ENCODE peak calls at places on chromosomes 5 and 9, in eight cellular contexts. B is lower leg skin, V is nephron progenitor cell, K is GM13976, M is astrocyte, F is fibroblast of villous mesenchyme, L is RWPE1, W is A549. J is an unnamed sample.

GRCh38 chr5:91417219-91417618 is 34.1 kb upstream of the ARRDC3 start:
- DNase-seq in B (no peak), L (no peak), W (no peak), M (no peak), F (peak), V (no peak), K (no peak), J (no peak)

GRCh38 chr5:83220331-83220730 is 143.0 kb downstream of the XRCC4 start:
- DNase-seq in M (no peak), B (no peak), W (no peak), L (no peak), K (no peak), V (no peak), F (no peak), J (no peak)

GRCh38 chr5:74256947-74257573 is 383.5 kb downstream of the ENC1 start:
- DNase-seq in M (no peak), K (no peak), L (no peak), V (peak), F (no peak), W (no peak), B (no peak), J (no peak)

GRCh38 chr5:139100825-139101224 is 97.3 kb downstream of the SIL1 start:
- DNase-seq in B (peak), V (no peak), F (peak), L (peak), M (peak), W (no peak), K (no peak), J (peak)

GRCh38 chr9:114139061-114139460 is 16.3 kb upstream of the COL27A1 start:
- DNase-seq in F (peak), K (no peak), L (no peak), W (no peak), V (no peak), M (no peak), B (no peak), J (no peak)

GRCh38 chr9:27165670-27166069 is 56.6 kb downstream of the TEK start:
- DNase-seq in F (no peak), V (no peak), L (no peak), K (no peak), W (no peak), B (no peak), M (no peak), J (no peak)

GRCh38 chr5:138900281-138900965 is 25.3 kb upstream of the LRRTM2 start:
- DNase-seq in K (no peak), F (peak), L (peak), M (peak), B (no peak), V (no peak), W (no peak), J (peak)

GRCh38 chr5:110872963-110873362 is 134.2 kb downstream of the SLC25A46 start:
- DNase-seq in B (no peak), L (no peak), K (no peak), F (no peak), M (no peak), V (no peak), W (no peak), J (no peak)

GRCh38 chr5:42500003-42500599 is 76.9 kb downstream of the GHR start:
- DNase-seq in V (no peak), W (no peak), B (no peak), K (no peak), M (no peak), F (no peak), L (no peak), J (no peak)

GRCh38 chr5:138603521-138603920 is 28.3 kb upstream of the HSPA9 start:
- DNase-seq in B (peak), V (no peak), K (peak), W (no peak), L (no peak), M (no peak), F (peak), J (peak)

GRCh38 chr9:81465468-81466002 is 223.8 kb downstream of the TLE1 start:
- DNase-seq in F (peak), M (no peak), K (no peak), V (no peak), L (no peak), B (no peak), W (no peak), J (peak)

GRCh38 chr5:155239803-155240202 is 226.2 kb downstream of the KIF4B start:
- DNase-seq in M (no peak), L (no peak), B (no peak), K (no peak), W (no peak), F (no peak), V (no peak), J (no peak)

GRCh38 chr5:129770034-129770433 is 22.1 kb downstream of the MINAR2 start:
- DNase-seq in F (no peak), L (no peak), K (no peak), W (no peak), B (no peak), V (no peak), M (no peak), J (no peak)
- TF ChIP-seq CTCF in F (no peak), L (no peak), K (no peak), W (no peak), B (no peak), V (no peak), M (no peak), J (no peak)

DNA sequence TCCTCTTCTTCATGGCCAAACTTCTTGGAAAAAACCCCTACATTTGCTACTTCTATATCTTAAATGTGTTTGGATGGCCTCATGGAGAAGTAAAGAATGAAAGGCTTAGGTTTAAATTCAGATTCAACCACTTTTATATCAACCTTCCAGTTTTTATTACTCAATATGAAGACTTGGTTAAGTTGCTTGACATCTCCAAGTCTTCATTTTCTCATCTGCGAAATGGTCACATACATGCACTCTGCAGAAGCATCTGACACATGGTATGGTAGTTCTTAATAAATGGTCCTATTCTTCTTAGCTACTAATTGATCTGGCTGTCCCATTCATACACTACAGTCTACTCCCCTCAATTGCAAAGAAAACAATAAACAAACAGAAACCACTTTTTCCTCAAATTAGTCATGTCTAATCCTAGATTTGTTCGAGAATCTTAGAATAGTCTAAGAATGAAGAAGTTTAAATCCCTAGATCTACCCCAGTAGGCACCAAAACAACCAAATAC is 59.3 kb downstream of the FYB1 start:
- DNase-seq in B (no peak), K (no peak), M (no peak), W (no peak), F (no peak), V (no peak), L (no peak), J (no peak)
- TF ChIP-seq CTCF in B (no peak), K (no peak), M (no peak), W (no peak), F (no peak), V (no peak), L (no peak), J (no peak)

DNA sequence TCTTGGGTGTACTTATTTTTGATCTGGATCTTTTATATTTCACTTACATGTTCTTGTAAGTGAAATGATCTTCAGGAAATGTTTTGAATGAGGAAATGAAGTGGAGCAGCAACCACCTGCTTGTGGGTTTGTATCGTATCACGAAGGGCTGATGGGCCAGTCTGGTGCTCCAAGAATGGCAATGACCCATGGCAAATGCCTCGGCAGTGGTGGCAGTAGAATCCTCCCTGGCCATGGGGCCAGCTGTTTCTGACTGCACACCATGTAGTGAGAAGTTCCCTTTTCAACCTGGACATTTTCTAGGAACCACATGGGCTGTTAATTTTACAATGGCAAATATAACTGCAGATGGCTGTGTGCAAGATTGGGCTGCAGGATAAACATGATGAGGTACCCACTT is 29.9 kb downstream of the MAT2B start:
- DNase-seq in V (no peak), K (no peak), L (no peak), F (no peak), B (no peak), M (no peak), W (no peak), J (no peak)
- TF ChIP-seq CTCF in V (no peak), K (no peak), L (no peak), F (no peak), B (no peak), M (no peak), W (no peak), J (no peak)

GRCh38 chr5:95350631-95351030 is 40.5 kb upstream of the FAM81B start:
- DNase-seq in V (no peak), L (no peak), W (no peak), F (no peak), B (no peak), M (no peak), K (no peak), J (no peak)

GRCh38 chr5:95352686-95353085 is 38.5 kb upstream of the FAM81B start:
- DNase-seq in V (no peak), L (no peak), F (peak), K (no peak), B (no peak), M (no peak), W (no peak), J (no peak)

GRCh38 chr5:95347516-95348140 is 43.5 kb upstream of the FAM81B start:
- DNase-seq in W (no peak), K (no peak), M (no peak), F (no peak), B (no peak), L (no peak), V (no peak), J (no peak)
- TF ChIP-seq CTCF in W (no peak), K (no peak), M (no peak), F (no peak), B (no peak), L (no peak), V (no peak), J (no peak)

DNA sequence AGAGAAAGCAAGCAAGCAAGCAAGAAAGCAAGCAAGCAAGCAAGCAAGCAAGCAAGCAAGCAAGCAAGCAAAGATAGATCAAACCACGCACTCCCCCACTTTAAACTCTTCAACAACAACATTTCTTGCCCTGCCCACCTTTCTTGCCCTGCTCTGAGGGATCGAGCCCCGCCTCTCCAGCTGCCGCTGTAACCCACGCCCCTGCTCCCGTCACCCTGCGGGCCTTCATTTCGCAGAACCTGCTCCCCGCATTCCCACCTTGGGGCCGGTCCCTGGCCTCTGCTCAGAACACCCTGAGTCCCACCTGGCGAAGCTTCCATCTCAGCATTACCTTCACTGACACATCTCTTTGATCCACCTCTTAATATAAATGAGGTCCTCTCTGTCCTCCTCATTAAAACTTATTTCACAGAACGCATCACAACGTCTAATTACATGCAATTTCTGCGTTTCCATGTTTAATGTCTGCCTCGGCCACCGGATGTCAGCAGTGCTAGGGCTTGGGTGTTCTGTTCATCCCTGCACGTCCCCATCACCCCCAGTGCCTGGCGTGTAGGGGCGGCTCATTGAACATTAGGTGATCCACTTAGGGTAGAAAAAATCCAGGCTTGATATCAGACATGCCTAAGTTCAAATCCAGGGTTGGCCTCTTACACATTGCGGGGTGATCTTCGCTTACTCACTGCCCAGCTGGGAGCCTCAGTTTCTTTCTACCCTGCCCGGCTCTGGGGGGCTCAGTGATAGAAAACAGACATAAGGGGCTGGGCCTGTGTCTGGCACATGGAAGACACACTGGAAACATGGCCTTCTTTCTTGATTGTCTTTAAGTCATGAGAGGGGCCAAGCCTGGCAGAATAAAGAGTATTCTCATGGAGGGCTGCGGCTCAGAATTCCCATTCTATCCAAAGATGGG is 187.6 kb downstream of the DAB2IP start:
- DNase-seq in V (no peak), F (no peak), L (no peak), M (no peak), W (no peak), B (peak), K (no peak), J (no peak)
- TF ChIP-seq CTCF in V (no peak), F (no peak), L (no peak), M (no peak), W (no peak), B (no peak), K (no peak), J (peak)